ENCODE peak calls at places on chromosomes 2 and 18, in six cellular contexts. One of them, this sample, is unnamed.

GRCh38 chr18:62335494-62335893 is 10.4 kb downstream of the TNFRSF11A start:
- DNase-seq in H1: no peak
- DNase-seq in HCT116: no peak
- DNase-seq in K562: no peak
- DNase-seq in GM12878: no peak
- DNase-seq in WTC11: no peak
- DNase-seq in this sample: no peak

GRCh38 chr2:147829106-147829505 is 15.7 kb upstream of the ACVR2A start:
- DNase-seq in HCT116: peak; percentile 26
- DNase-seq in H1: no peak
- DNase-seq in K562: peak; percentile 12
- DNase-seq in WTC11: no peak
- DNase-seq in GM12878: no peak
- DNase-seq in this sample: no peak

GRCh38 chr2:18378020-18378653 is 182.3 kb downstream of the RDH14 start:
- DNase-seq in H1: no peak
- DNase-seq in HCT116: peak; percentile 19
- DNase-seq in GM12878: no peak
- DNase-seq in WTC11: peak; percentile 37
- DNase-seq in K562: peak; percentile 42
- DNase-seq in this sample: peak; percentile 49

GRCh38 chr18:75531212-75531850 is 103.8 kb upstream of the SMIM21 start:
- DNase-seq in WTC11: no peak
- DNase-seq in K562: no peak
- DNase-seq in HCT116: no peak
- DNase-seq in GM12878: no peak
- DNase-seq in H1: no peak
- DNase-seq in this sample: no peak

GRCh38 chr2:188786368-188786781 is 187.8 kb upstream of the COL3A1 start:
- DNase-seq in WTC11: no peak
- DNase-seq in GM12878: no peak
- DNase-seq in H1: no peak
- DNase-seq in HCT116: peak; percentile 12
- DNase-seq in K562: no peak
- DNase-seq in this sample: no peak

GRCh38 chr18:57772387-57772799 is 30.7 kb downstream of the ATP8B1 start:
- DNase-seq in K562: no peak
- DNase-seq in WTC11: no peak
- DNase-seq in HCT116: no peak
- DNase-seq in GM12878: no peak
- DNase-seq in H1: no peak
- DNase-seq in this sample: peak; percentile 72

GRCh38 chr2:107808986-107809385 is 17.7 kb upstream of the RGPD4 start:
- DNase-seq in K562: no peak
- DNase-seq in WTC11: no peak
- DNase-seq in GM12878: no peak
- DNase-seq in HCT116: no peak
- DNase-seq in H1: no peak
- DNase-seq in this sample: no peak

GRCh38 chr2:182291296-182291695 is 135.5 kb downstream of the PDE1A start:
- DNase-seq in GM12878: no peak
- DNase-seq in H1: no peak
- DNase-seq in K562: no peak
- DNase-seq in WTC11: no peak
- DNase-seq in HCT116: no peak
- DNase-seq in this sample: no peak

GRCh38 chr2:71555798-71556454 is 102.6 kb downstream of the DYSF start:
- DNase-seq in GM12878: no peak
- DNase-seq in HCT116: no peak
- DNase-seq in K562: no peak
- DNase-seq in H1: no peak
- DNase-seq in WTC11: no peak
- DNase-seq in this sample: peak; percentile 52

GRCh38 chr18:13608791-13609552 is 117.4 kb downstream of the FAM210A start:
- DNase-seq in WTC11: no peak
- DNase-seq in HCT116: no peak
- DNase-seq in H1: no peak
- DNase-seq in GM12878: no peak
- DNase-seq in K562: no peak
- DNase-seq in this sample: no peak

GRCh38 chr2:85106489-85107180 is 26.6 kb upstream of the TCF7L1 start:
- DNase-seq in H1: no peak
- DNase-seq in K562: no peak
- DNase-seq in WTC11: no peak
- DNase-seq in GM12878: no peak
- DNase-seq in HCT116: no peak
- DNase-seq in this sample: no peak

GRCh38 chr2:85457877-85458316 is 39.4 kb downstream of the SH2D6 start:
- DNase-seq in WTC11: no peak
- DNase-seq in GM12878: no peak
- DNase-seq in H1: no peak
- DNase-seq in HCT116: peak; percentile 95
- DNase-seq in K562: no peak
- DNase-seq in this sample: no peak

GRCh38 chr2:181892795-181893435 is 1.4 kb downstream of the ITPRID2 start:
- DNase-seq in WTC11: no peak
- DNase-seq in H1: no peak
- DNase-seq in K562: no peak
- DNase-seq in HCT116: peak; percentile 38
- DNase-seq in GM12878: no peak
- DNase-seq in this sample: peak; percentile 69

GRCh38 chr2:128982001-128982400 is 663.3 kb upstream of the HS6ST1 start:
- DNase-seq in K562: no peak
- DNase-seq in WTC11: no peak
- DNase-seq in H1: no peak
- DNase-seq in HCT116: no peak
- DNase-seq in GM12878: no peak
- DNase-seq in this sample: no peak

GRCh38 chr2:135494503-135494902 is 36.5 kb downstream of the ZRANB3 start:
- DNase-seq in K562: no peak
- DNase-seq in HCT116: no peak
- DNase-seq in WTC11: no peak
- DNase-seq in H1: no peak
- DNase-seq in GM12878: no peak
- DNase-seq in this sample: no peak

GRCh38 chr2:43507137-43507536 is 88.7 kb downstream of the THADA start:
- DNase-seq in WTC11: no peak
- DNase-seq in GM12878: no peak
- DNase-seq in K562: no peak
- DNase-seq in HCT116: no peak
- DNase-seq in H1: no peak
- DNase-seq in this sample: peak; percentile 42

GRCh38 chr2:100000915-100001707 is 141.3 kb downstream of the AFF3 start:
- DNase-seq in K562: no peak
- DNase-seq in HCT116: no peak
- DNase-seq in GM12878: no peak
- DNase-seq in WTC11: no peak
- DNase-seq in H1: no peak
- DNase-seq in this sample: no peak

GRCh38 chr2:12734914-12735654 is 18.3 kb downstream of the TRIB2 start:
- DNase-seq in GM12878: no peak
- DNase-seq in WTC11: no peak
- DNase-seq in K562: no peak
- DNase-seq in H1: no peak
- DNase-seq in HCT116: no peak
- DNase-seq in this sample: no peak

GRCh38 chr2:18845854-18846253 is 256.5 kb upstream of the NT5C1B start:
- DNase-seq in WTC11: no peak
- DNase-seq in H1: no peak
- DNase-seq in HCT116: no peak
- DNase-seq in GM12878: no peak
- DNase-seq in K562: no peak
- DNase-seq in this sample: no peak

GRCh38 chr18:2513616-2514015 is 57.7 kb downstream of the METTL4 start:
- DNase-seq in HCT116: no peak
- DNase-seq in K562: no peak
- DNase-seq in H1: no peak
- DNase-seq in WTC11: no peak
- DNase-seq in GM12878: no peak
- DNase-seq in this sample: no peak

GRCh38 chr2:1799174-1799573 is 54.9 kb upstream of the PXDN start:
- DNase-seq in WTC11: no peak
- DNase-seq in HCT116: no peak
- DNase-seq in H1: no peak
- DNase-seq in GM12878: no peak
- DNase-seq in K562: no peak
- DNase-seq in this sample: no peak

GRCh38 chr2:157460897-157461296 is 17.0 kb upstream of the CYTIP start:
- DNase-seq in HCT116: no peak
- DNase-seq in K562: no peak
- DNase-seq in WTC11: no peak
- DNase-seq in GM12878: no peak
- DNase-seq in H1: no peak
- DNase-seq in this sample: no peak

GRCh38 chr2:127310980-127311379 is 17.0 kb upstream of the ERCC3 start:
- DNase-seq in K562: no peak
- DNase-seq in WTC11: no peak
- DNase-seq in H1: no peak
- DNase-seq in HCT116: no peak
- DNase-seq in GM12878: no peak
- DNase-seq in this sample: no peak

GRCh38 chr2:127309468-127309867 is 15.5 kb upstream of the ERCC3 start:
- DNase-seq in HCT116: no peak
- DNase-seq in H1: no peak
- DNase-seq in GM12878: no peak
- DNase-seq in K562: no peak
- DNase-seq in WTC11: no peak
- DNase-seq in this sample: no peak

GRCh38 chr2:127308586-127309138 is 14.7 kb upstream of the ERCC3 start:
- DNase-seq in HCT116: no peak
- DNase-seq in H1: no peak
- DNase-seq in WTC11: no peak
- DNase-seq in GM12878: no peak
- DNase-seq in K562: no peak
- DNase-seq in this sample: no peak

GRCh38 chr2:127314193-127314988 is 20.4 kb upstream of the ERCC3 start:
- DNase-seq in WTC11: no peak
- DNase-seq in H1: no peak
- DNase-seq in K562: no peak
- DNase-seq in HCT116: no peak
- DNase-seq in GM12878: no peak
- DNase-seq in this sample: no peak

DNA sequence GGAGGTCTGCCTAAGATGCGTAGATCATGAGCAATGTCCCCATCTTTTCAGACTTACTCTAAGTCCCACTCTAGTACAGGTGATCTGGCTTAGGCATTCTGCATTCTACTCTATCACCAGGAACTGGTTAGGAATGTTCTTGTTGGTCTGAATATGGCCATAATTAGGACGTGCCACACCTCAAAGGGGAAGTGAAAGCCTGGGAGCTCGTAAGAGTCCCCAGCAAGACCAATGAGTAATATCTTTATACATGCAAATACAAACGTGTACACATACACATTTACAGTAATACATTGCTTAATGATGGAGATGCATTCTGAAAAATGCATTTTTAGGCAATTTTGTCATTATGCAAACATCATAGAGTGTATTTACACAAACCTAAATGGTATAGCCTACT is 19.4 kb upstream of the ERCC3 start:
- DNase-seq in GM12878: peak; percentile 57
- DNase-seq in K562: no peak
- DNase-seq in H1: no peak
- DNase-seq in WTC11: no peak
- DNase-seq in HCT116: no peak
- DNase-seq in this sample: no peak
- TF ChIP-seq ATF3 in GM12878: no peak
- TF ChIP-seq ATF3 in K562: no peak
- TF ChIP-seq ATF3 in H1: no peak
- TF ChIP-seq ATF3 in WTC11: no peak
- TF ChIP-seq ATF3 in HCT116: no peak
- TF ChIP-seq ATF3 in this sample: no peak

GRCh38 chr2:47118581-47118980 is 36.5 kb downstream of the STPG4 start:
- DNase-seq in K562: no peak
- DNase-seq in HCT116: no peak
- DNase-seq in H1: no peak
- DNase-seq in GM12878: no peak
- DNase-seq in WTC11: no peak
- DNase-seq in this sample: no peak

GRCh38 chr2:47119001-47119400 is 36.1 kb downstream of the STPG4 start:
- DNase-seq in WTC11: no peak
- DNase-seq in H1: no peak
- DNase-seq in HCT116: no peak
- DNase-seq in GM12878: no peak
- DNase-seq in K562: no peak
- DNase-seq in this sample: no peak
- TF ChIP-seq ATF3 in WTC11: no peak
- TF ChIP-seq ATF3 in H1: no peak
- TF ChIP-seq ATF3 in HCT116: no peak
- TF ChIP-seq ATF3 in GM12878: no peak
- TF ChIP-seq ATF3 in K562: no peak
- TF ChIP-seq ATF3 in this sample: no peak

GRCh38 chr2:172931923-172932520 is 143.6 kb upstream of the MAP3K20 start:
- DNase-seq in GM12878: no peak
- DNase-seq in WTC11: peak; percentile 67
- DNase-seq in K562: peak; percentile 41
- DNase-seq in H1: no peak
- DNase-seq in HCT116: peak; percentile 52
- DNase-seq in this sample: peak; percentile 60
- TF ChIP-seq ATF3 in GM12878: no peak
- TF ChIP-seq ATF3 in WTC11: no peak
- TF ChIP-seq ATF3 in K562: no peak
- TF ChIP-seq ATF3 in H1: no peak
- TF ChIP-seq ATF3 in HCT116: no peak
- TF ChIP-seq ATF3 in this sample: no peak

DNA sequence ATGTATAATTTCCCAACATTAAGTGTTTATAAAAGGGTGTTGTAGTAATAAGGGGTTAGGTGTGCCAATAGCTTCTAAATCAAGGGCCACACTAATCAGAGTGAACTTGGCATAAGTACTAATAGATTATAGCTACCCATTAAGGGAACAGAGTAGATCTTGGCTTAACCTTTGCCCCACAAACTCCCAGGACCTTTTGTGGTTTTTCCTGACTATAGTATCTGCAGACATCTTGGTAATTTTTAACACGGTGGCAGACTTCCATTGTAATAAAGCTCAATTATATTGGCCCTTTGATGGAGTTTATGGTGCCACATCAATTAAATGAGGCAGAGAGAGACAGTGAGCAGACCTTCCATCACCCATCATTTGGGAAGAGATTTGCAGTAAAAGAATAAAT is 358.5 kb upstream of the HNRNPA3 start:
- DNase-seq in HCT116: no peak
- DNase-seq in K562: no peak
- DNase-seq in GM12878: no peak
- DNase-seq in WTC11: no peak
- DNase-seq in H1: no peak
- DNase-seq in this sample: no peak
- TF ChIP-seq ATF3 in HCT116: no peak
- TF ChIP-seq ATF3 in K562: no peak
- TF ChIP-seq ATF3 in GM12878: no peak
- TF ChIP-seq ATF3 in WTC11: no peak
- TF ChIP-seq ATF3 in H1: no peak
- TF ChIP-seq ATF3 in this sample: no peak